ENCODE peak calls at places on chromosomes 11 and 22, in four cellular contexts. One of them, this sample, is unnamed.

GRCh38 chr11:10605941-10606381 is 37.5 kb upstream of the LYVE1 start:
- DNase-seq in ovary: peak
- DNase-seq in sigmoid colon: peak
- DNase-seq in coronary artery: no peak
- DNase-seq in this sample: no peak

GRCh38 chr11:80778432-80778831 is 1337.6 kb upstream of the TENM4 start:
- DNase-seq in sigmoid colon: no peak
- DNase-seq in coronary artery: no peak
- DNase-seq in ovary: no peak
- DNase-seq in this sample: no peak

GRCh38 chr11:69646493-69647201 is 5.7 kb downstream of the CCND1 start:
- DNase-seq in sigmoid colon: peak
- DNase-seq in coronary artery: no peak
- DNase-seq in ovary: no peak
- DNase-seq in this sample: no peak

GRCh38 chr11:28899706-28900105 is 791.5 kb downstream of the METTL15 start:
- DNase-seq in sigmoid colon: no peak
- DNase-seq in coronary artery: no peak
- DNase-seq in ovary: no peak
- DNase-seq in this sample: no peak

GRCh38 chr22:23569716-23570115 is 10.4 kb downstream of the IGLL1 start:
- DNase-seq in coronary artery: no peak
- DNase-seq in sigmoid colon: no peak
- DNase-seq in ovary: no peak
- DNase-seq in this sample: no peak

GRCh38 chr11:111635706-111636045 is 33.4 kb downstream of the SIK2 start:
- DNase-seq in sigmoid colon: peak
- DNase-seq in ovary: peak
- DNase-seq in coronary artery: no peak
- DNase-seq in this sample: peak

GRCh38 chr22:30017375-30017774 is 62.9 kb upstream of the HORMAD2 start:
- DNase-seq in coronary artery: no peak
- DNase-seq in ovary: no peak
- DNase-seq in sigmoid colon: no peak
- DNase-seq in this sample: no peak

GRCh38 chr22:40156001-40156516 is 21.7 kb upstream of the TNRC6B start:
- DNase-seq in sigmoid colon: no peak
- DNase-seq in coronary artery: no peak
- DNase-seq in ovary: no peak
- DNase-seq in this sample: peak

GRCh38 chr11:660281-660680 is 23.2 kb downstream of the DRD4 start:
- DNase-seq in sigmoid colon: no peak
- DNase-seq in coronary artery: no peak
- DNase-seq in ovary: no peak
- DNase-seq in this sample: no peak

GRCh38 chr22:30777589-30777988 is 82.9 kb downstream of the OSBP2 start:
- DNase-seq in coronary artery: no peak
- DNase-seq in ovary: no peak
- DNase-seq in sigmoid colon: no peak
- DNase-seq in this sample: no peak

GRCh38 chr11:2201542-2201941 is 29.9 kb upstream of the TH start:
- DNase-seq in sigmoid colon: no peak
- DNase-seq in ovary: no peak
- DNase-seq in coronary artery: no peak
- DNase-seq in this sample: no peak

GRCh38 chr22:20080445-20080775 is 369 bp downstream of the DGCR8 start:
- DNase-seq in sigmoid colon: peak
- DNase-seq in ovary: peak
- DNase-seq in coronary artery: no peak
- DNase-seq in this sample: peak

GRCh38 chr11:116330439-116331185 is 442.2 kb downstream of the BUD13 start:
- DNase-seq in coronary artery: no peak
- DNase-seq in ovary: no peak
- DNase-seq in sigmoid colon: no peak
- DNase-seq in this sample: no peak

GRCh38 chr22:46592390-46592872 is 27.8 kb upstream of the GRAMD4 start:
- DNase-seq in sigmoid colon: peak
- DNase-seq in coronary artery: no peak
- DNase-seq in ovary: no peak
- DNase-seq in this sample: no peak

GRCh38 chr22:36325163-36326031 is 62.4 kb downstream of the MYH9 start:
- DNase-seq in coronary artery: peak
- DNase-seq in sigmoid colon: peak
- DNase-seq in ovary: peak
- DNase-seq in this sample: no peak

GRCh38 chr22:48359613-48359965 is 1468.1 kb downstream of the BRD1 start:
- DNase-seq in ovary: no peak
- DNase-seq in coronary artery: no peak
- DNase-seq in sigmoid colon: no peak
- DNase-seq in this sample: no peak

GRCh38 chr11:134610116-134610910 is 198.3 kb upstream of the B3GAT1 start:
- DNase-seq in ovary: no peak
- DNase-seq in coronary artery: no peak
- DNase-seq in sigmoid colon: no peak
- DNase-seq in this sample: no peak

GRCh38 chr11:134607963-134608750 is 196.1 kb upstream of the B3GAT1 start:
- DNase-seq in ovary: no peak
- DNase-seq in coronary artery: peak
- DNase-seq in sigmoid colon: no peak
- DNase-seq in this sample: no peak

GRCh38 chr11:134612416-134613030 is 200.5 kb upstream of the B3GAT1 start:
- DNase-seq in coronary artery: no peak
- DNase-seq in sigmoid colon: no peak
- DNase-seq in ovary: no peak
- DNase-seq in this sample: no peak

GRCh38 chr11:134611537-134611936 is 199.5 kb upstream of the B3GAT1 start:
- DNase-seq in sigmoid colon: no peak
- DNase-seq in ovary: no peak
- DNase-seq in coronary artery: no peak
- DNase-seq in this sample: no peak

GRCh38 chr11:134609361-134610115 is 197.5 kb upstream of the B3GAT1 start:
- DNase-seq in ovary: no peak
- DNase-seq in sigmoid colon: no peak
- DNase-seq in coronary artery: peak
- DNase-seq in this sample: no peak
- H3K27ac ChIP-seq in ovary: no peak
- H3K27ac ChIP-seq in sigmoid colon: no peak
- H3K27ac ChIP-seq in coronary artery: no peak
- H3K27ac ChIP-seq in this sample: no peak

GRCh38 chr11:79438631-79439429 is 2.0 kb downstream of the TENM4 start:
- DNase-seq in ovary: peak
- DNase-seq in coronary artery: no peak
- DNase-seq in sigmoid colon: peak
- DNase-seq in this sample: no peak

GRCh38 chr11:79439430-79439892 is 1.4 kb downstream of the TENM4 start:
- DNase-seq in sigmoid colon: no peak
- DNase-seq in ovary: peak
- DNase-seq in coronary artery: no peak
- DNase-seq in this sample: no peak

GRCh38 chr11:79436911-79437273 is 3.9 kb downstream of the TENM4 start:
- DNase-seq in coronary artery: no peak
- DNase-seq in ovary: no peak
- DNase-seq in sigmoid colon: no peak
- DNase-seq in this sample: no peak

GRCh38 chr11:79437274-79437980 is 3.4 kb downstream of the TENM4 start:
- DNase-seq in ovary: peak
- DNase-seq in sigmoid colon: peak
- DNase-seq in coronary artery: peak
- DNase-seq in this sample: peak

GRCh38 chr11:79437981-79438630 is 2.7 kb downstream of the TENM4 start:
- DNase-seq in ovary: peak
- DNase-seq in sigmoid colon: peak
- DNase-seq in coronary artery: peak
- DNase-seq in this sample: no peak
- H3K27ac ChIP-seq in ovary: peak
- H3K27ac ChIP-seq in sigmoid colon: peak
- H3K27ac ChIP-seq in coronary artery: peak
- H3K27ac ChIP-seq in this sample: no peak

GRCh38 chr11:120964857-120965256 is 59.0 kb upstream of the TBCEL start:
- DNase-seq in ovary: no peak
- DNase-seq in coronary artery: no peak
- DNase-seq in sigmoid colon: no peak
- DNase-seq in this sample: no peak

GRCh38 chr11:120954381-120954780 is 69.5 kb upstream of the TBCEL start:
- DNase-seq in ovary: no peak
- DNase-seq in coronary artery: no peak
- DNase-seq in sigmoid colon: no peak
- DNase-seq in this sample: no peak

GRCh38 chr11:120956710-120957500 is 67.0 kb upstream of the TBCEL start:
- DNase-seq in coronary artery: no peak
- DNase-seq in ovary: no peak
- DNase-seq in sigmoid colon: no peak
- DNase-seq in this sample: no peak

GRCh38 chr11:120958185-120958584 is 65.7 kb upstream of the TBCEL start:
- DNase-seq in coronary artery: no peak
- DNase-seq in sigmoid colon: no peak
- DNase-seq in ovary: no peak
- DNase-seq in this sample: no peak

DNA sequence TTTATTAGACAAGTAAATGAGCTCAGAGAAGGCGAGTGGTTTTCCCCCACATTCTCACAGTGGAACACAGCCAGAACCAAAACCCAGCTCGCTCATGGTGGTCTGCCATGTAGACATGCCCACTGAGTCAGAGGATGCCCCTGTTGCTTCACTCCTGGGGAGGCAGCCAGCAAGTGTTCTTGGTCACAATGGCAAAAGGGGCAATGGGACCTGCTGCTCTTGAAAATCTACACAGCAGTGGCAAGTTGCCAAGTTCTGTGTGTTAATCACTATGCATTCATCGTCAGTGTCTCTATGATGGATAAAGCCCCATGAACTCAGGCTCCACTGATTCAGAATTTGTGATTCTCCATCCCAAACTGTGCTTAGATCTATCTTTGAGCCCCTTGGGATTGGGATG is 64.7 kb upstream of the TBCEL start:
- DNase-seq in sigmoid colon: no peak
- DNase-seq in ovary: no peak
- DNase-seq in coronary artery: no peak
- DNase-seq in this sample: no peak
- H3K27ac ChIP-seq in sigmoid colon: no peak
- H3K27ac ChIP-seq in ovary: no peak
- H3K27ac ChIP-seq in coronary artery: no peak
- H3K27ac ChIP-seq in this sample: no peak

GRCh38 chr11:86608251-86608799 is 64.1 kb downstream of the ME3 start:
- DNase-seq in ovary: peak
- DNase-seq in coronary artery: no peak
- DNase-seq in sigmoid colon: peak
- DNase-seq in this sample: peak
- H3K27ac ChIP-seq in ovary: no peak
- H3K27ac ChIP-seq in coronary artery: no peak
- H3K27ac ChIP-seq in sigmoid colon: peak
- H3K27ac ChIP-seq in this sample: no peak

GRCh38 chr11:117644403-117645155 is 152.4 kb downstream of the DSCAML1 start:
- DNase-seq in coronary artery: no peak
- DNase-seq in sigmoid colon: no peak
- DNase-seq in ovary: no peak
- DNase-seq in this sample: no peak
- H3K27ac ChIP-seq in coronary artery: no peak
- H3K27ac ChIP-seq in sigmoid colon: no peak
- H3K27ac ChIP-seq in ovary: no peak
- H3K27ac ChIP-seq in this sample: no peak

GRCh38 chr11:120558754-120559431 is 47.3 kb downstream of the GRIK4 start:
- DNase-seq in sigmoid colon: no peak
- DNase-seq in coronary artery: no peak
- DNase-seq in ovary: no peak
- DNase-seq in this sample: no peak
- H3K27ac ChIP-seq in sigmoid colon: no peak
- H3K27ac ChIP-seq in coronary artery: no peak
- H3K27ac ChIP-seq in ovary: no peak
- H3K27ac ChIP-seq in this sample: no peak

DNA sequence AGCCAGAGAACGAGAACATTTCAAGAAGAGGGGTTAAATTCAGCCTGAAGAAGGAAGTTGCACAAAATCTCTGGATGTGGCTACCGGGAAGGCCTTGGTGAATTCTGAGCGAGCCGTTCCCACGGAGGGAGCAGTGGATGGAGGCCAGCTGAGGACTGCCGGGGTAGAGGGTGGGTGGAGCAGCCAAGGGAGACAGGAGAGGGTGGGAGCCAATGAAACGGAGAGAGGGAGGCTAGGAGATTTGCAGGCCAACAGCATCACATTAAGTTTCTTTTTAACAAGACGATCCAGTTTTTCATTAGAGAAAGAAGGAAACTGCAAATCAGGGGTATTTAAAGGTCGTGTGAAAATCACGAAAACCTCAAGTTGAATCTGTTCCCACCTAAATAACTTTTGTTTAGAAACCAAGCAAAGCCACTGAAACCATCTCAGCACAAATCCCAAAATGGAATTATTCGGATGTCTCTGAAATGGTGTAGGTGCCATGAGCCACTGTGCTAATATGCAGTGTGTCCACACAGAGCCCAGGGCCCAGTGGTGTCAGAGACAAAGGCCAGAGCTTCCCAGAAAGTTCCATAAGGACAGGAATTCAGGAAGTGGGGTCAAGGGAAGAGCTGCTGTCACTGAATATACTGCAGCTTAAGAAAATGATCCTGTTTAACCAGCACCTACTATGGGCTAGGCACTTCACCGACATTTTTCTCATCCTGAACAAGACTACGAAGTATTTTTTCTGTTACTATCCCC is 59.7 kb upstream of the SLC35C1 start:
- DNase-seq in coronary artery: peak
- DNase-seq in sigmoid colon: peak
- DNase-seq in ovary: peak
- DNase-seq in this sample: no peak
- H3K27ac ChIP-seq in coronary artery: peak
- H3K27ac ChIP-seq in sigmoid colon: no peak
- H3K27ac ChIP-seq in ovary: no peak
- H3K27ac ChIP-seq in this sample: no peak

This sample was measured in pancreas.